ENCODE peak calls at places on chromosome 1, in six cellular contexts. N is fibroblast of lung; Y is CD8-positive, alpha-beta T cell; P is epithelial cell of esophagus; E is astrocyte of the spinal cord; M is lower leg skin. U is an unnamed sample.

GRCh38 chr1:4614371-4615137 is 39.9 kb upstream of the AJAP1 start:
- DNase-seq in P (no peak), N (no peak), M (no peak), Y (no peak), E (no peak), U (no peak)

GRCh38 chr1:150516050-150516591 is 569 bp downstream of the FALEC start:
- DNase-seq in Y (no peak), M (no peak), N (peak), P (no peak), E (peak), U (no peak)

GRCh38 chr1:222066539-222066938 is 324.6 kb upstream of the DUSP10 start:
- DNase-seq in N (no peak), M (no peak), P (no peak), Y (no peak), E (no peak), U (no peak)

GRCh38 chr1:222994506-222995229 is 148.4 kb downstream of the TLR5 start:
- DNase-seq in P (peak), M (no peak), E (peak), Y (no peak), N (peak), U (peak)

GRCh38 chr1:111515291-111516007 is 12.0 kb upstream of the ADORA3 start:
- DNase-seq in E (peak), N (peak), Y (no peak), M (no peak), P (peak), U (peak)

GRCh38 chr1:180565472-180565871 is 6.7 kb downstream of the OVAAL start:
- DNase-seq in N (no peak), E (no peak), P (no peak), M (no peak), Y (no peak), U (no peak)

GRCh38 chr1:101282314-101283087 is 45.7 kb downstream of the S1PR1 start:
- DNase-seq in Y (no peak), E (peak), P (no peak), M (no peak), N (peak), U (no peak)

GRCh38 chr1:177223359-177223758 is 52.6 kb downstream of the BRINP2 start:
- DNase-seq in Y (no peak), N (no peak), E (no peak), P (no peak), M (no peak), U (no peak)

GRCh38 chr1:203039609-203040517 is 13.6 kb downstream of the PPFIA4 start:
- DNase-seq in P (peak), M (no peak), Y (no peak), E (no peak), N (no peak), U (peak)

GRCh38 chr1:42399315-42400100 is 18.9 kb downstream of the RIMKLA start:
- DNase-seq in M (no peak), Y (no peak), E (no peak), N (no peak), P (no peak), U (no peak)

DNA sequence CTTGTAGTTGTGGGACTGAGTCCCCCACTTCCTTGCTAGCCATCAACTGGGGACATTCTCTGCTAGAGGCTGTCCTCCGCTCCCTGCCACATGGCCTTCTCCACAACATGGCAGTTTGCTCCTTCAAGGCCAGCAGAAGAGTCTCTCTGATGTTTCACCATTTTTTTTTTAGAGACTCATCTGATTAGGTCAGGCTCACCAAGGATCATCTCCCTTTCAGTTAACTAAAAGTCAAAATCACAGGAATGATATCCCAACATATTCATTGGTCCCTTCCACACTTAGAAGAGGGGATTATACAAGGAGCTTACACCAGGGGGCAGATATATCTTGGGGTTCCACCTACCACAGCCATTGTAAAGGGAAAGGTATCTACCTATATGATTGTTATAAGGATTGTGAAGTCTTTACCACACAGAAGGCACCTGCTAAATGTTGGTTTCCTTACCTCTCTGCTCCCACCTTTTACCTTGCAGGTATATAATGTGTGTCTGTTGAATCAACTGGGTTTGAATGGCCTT is 23.3 kb downstream of the RIMKLA start:
- DNase-seq in Y (no peak), E (no peak), P (no peak), M (no peak), N (no peak), U (no peak)
- TF ChIP-seq CTCF in Y (no peak), E (peak), P (no peak), M (no peak), N (no peak), U (no peak)

DNA sequence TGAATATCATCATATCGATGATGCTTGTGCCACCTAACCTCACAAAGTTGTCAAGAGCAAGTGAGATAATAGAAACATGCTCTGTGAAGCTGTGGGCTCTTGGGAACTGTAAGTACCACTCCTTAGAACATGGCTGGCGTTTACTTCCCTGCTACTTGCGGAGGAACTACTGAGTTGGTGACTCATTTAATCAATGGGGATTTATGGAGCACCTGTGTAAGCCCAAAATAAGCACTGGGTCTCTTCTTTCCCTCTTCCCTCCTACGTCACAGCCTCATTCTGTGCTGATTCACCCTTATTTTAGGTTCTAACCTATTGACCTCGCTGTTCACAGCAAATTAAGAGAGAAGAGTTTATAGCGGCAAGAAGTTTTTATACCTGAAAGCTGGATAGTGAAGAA is 52.9 kb downstream of the PRDM2 start:
- DNase-seq in E (no peak), M (no peak), Y (no peak), P (no peak), N (no peak), U (no peak)
- H3K4me3 ChIP-seq in E (no peak), M (no peak), Y (no peak), P (no peak), N (no peak), U (no peak)

DNA sequence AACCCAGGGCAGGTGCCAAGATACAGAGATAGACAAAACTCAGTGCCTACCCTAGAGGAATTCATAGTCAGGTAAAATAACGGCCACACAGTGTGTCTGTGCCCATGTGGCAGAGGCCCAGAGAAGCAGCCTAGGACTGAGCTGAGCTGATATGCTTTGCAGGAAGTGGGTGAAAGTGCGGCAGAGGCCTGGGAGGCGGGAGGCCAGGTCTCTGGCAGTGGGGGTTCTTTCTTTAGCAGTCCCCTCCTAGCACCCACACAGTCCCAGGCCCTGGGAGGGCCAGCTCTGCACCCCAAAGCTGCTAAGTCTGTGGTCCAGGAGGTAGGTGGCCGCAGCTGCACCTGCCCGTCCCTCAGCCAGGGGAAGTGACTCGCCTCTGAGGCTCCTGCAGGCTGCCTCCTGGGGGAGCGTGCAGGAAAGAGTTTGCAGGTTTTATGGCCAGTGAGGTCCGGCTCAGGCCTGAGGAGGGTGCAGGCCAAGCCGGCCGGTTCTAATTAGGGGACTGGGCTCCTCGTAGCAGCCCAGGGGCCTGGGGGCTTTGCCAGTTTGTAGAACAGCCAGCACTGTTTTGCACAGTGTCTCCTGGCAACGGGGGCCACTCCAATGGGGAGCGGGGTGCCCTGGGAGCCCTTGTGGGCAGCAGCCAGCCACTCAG is 107.9 kb downstream of the SPSB1 start:
- DNase-seq in Y (no peak), M (no peak), E (peak), P (peak), N (peak), U (no peak)
- TF ChIP-seq CTCF in Y (no peak), M (no peak), E (no peak), P (no peak), N (no peak), U (no peak)

GRCh38 chr1:79005945-79006344 is 585 bp downstream of the ADGRL4 start:
- DNase-seq in N (peak), M (no peak), Y (no peak), P (no peak), E (peak), U (no peak)
- H3K4me3 ChIP-seq in N (peak), M (no peak), Y (no peak), P (no peak), E (peak), U (no peak)

GRCh38 chr1:198597690-198598430 is 41.0 kb upstream of the PTPRC start:
- DNase-seq in P (no peak), M (no peak), E (no peak), Y (no peak), N (no peak), U (no peak)

GRCh38 chr1:198599749-198600148 is 39.1 kb upstream of the PTPRC start:
- DNase-seq in N (no peak), M (no peak), E (no peak), Y (no peak), P (no peak), U (no peak)

GRCh38 chr1:198595765-198596164 is 43.1 kb upstream of the PTPRC start:
- DNase-seq in M (no peak), Y (no peak), E (no peak), N (no peak), P (no peak), U (no peak)

GRCh38 chr1:198600906-198601305 is 37.9 kb upstream of the PTPRC start:
- DNase-seq in P (no peak), E (no peak), Y (no peak), N (no peak), M (no peak), U (no peak)

DNA sequence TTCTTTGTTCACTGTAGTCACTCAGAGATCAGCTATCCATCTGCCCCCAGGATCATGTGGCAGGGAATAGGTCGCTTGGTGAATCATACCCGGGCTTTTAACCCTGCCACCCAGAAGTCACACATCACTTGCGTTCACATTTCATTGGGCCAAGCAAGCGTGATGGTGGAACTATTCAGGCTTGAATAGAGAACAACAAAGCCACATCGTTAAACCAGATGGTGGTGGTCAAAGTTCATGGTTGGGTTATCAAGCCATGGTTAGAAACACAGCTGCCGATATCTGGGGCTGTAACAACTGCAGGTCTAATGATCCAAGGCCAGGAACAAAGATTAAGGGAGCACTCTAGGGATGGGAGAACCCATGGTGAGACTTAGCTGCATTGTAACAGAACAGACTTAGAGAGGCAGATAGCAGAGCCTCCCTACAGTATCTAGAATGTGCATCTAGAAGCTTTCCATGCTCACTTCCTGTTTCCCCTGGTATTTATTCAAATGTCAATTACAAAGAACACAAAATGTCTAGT is 40.0 kb upstream of the PTPRC start:
- DNase-seq in P (no peak), E (no peak), M (no peak), Y (no peak), N (peak), U (peak)
- TF ChIP-seq CTCF in P (no peak), E (no peak), M (no peak), Y (no peak), N (no peak), U (no peak)

GRCh38 chr1:209769956-209770355 is 14.1 kb downstream of the TRAF3IP3 start:
- DNase-seq in Y (no peak), N (peak), E (peak), M (no peak), P (no peak), U (peak)

GRCh38 chr1:209770636-209771415 is 13.5 kb downstream of the C1orf74 start:
- DNase-seq in P (peak), M (no peak), E (no peak), N (no peak), Y (no peak), U (no peak)

GRCh38 chr1:209767706-209768105 is 11.9 kb downstream of the TRAF3IP3 start:
- DNase-seq in M (no peak), N (no peak), P (no peak), Y (no peak), E (no peak), U (no peak)

GRCh38 chr1:209768354-209768774 is 12.5 kb downstream of the TRAF3IP3 start:
- DNase-seq in P (no peak), N (no peak), Y (peak), E (no peak), M (no peak), U (no peak)

DNA sequence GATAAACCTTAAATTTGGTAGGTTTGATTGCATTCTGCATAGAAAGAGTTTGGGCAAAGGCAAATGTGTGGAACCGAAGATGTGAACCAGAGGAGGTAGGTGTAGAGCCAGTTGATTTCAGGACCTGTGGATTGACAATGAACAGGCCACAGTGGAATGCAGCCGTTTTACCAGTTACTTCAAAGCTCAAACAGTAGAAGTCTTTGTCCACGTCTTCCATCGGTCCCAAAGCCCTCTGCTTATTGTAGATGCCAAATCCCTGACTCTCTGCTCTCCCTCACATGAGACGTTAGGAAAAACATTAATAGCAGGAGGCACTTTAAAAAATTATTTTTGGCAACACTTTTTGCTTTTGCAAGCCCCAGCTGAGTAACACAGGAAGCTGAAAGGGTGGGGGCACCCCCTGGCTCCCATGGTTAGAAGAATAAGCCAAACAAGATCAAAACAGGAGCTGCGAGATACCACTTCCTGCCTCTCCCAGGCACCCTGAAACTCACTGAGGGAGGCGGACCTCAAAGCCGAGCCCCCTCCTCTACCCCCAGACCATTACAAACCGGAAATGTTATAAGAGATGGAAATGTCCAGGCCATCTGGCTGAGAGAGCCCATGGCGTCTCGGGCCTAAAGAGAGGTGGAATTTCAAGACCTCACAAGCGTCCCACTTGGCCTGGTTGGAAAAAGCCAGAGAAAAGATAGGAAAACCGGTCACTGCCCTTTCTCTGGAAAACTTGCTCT is 13.5 kb downstream of the TRAF3IP3 start:
- DNase-seq in M (peak), N (peak), E (peak), P (peak), Y (peak), U (peak)
- H3K4me3 ChIP-seq in M (no peak), N (no peak), E (no peak), P (no peak), Y (peak), U (no peak)

U was measured in fibroblast of villous mesenchyme.